ENCODE peak calls at places on chromosomes 11 and 22, in four cellular contexts. One of them, this sample, is unnamed.

GRCh38 chr11:127656266-127656879 is 655.8 kb upstream of the KIRREL3 start:
- DNase-seq in T-helper 1 cell: no peak
- DNase-seq in cardiac muscle cell: no peak
- DNase-seq in memory B cell: no peak
- DNase-seq in this sample: no peak

GRCh38 chr11:27089746-27090145 is 49.1 kb downstream of the BBOX1 start:
- DNase-seq in cardiac muscle cell: no peak
- DNase-seq in T-helper 1 cell: no peak
- DNase-seq in memory B cell: no peak
- DNase-seq in this sample: no peak

GRCh38 chr11:47928426-47928825 is 51.9 kb upstream of the PTPRJ start:
- DNase-seq in T-helper 1 cell: no peak
- DNase-seq in memory B cell: no peak
- DNase-seq in cardiac muscle cell: no peak
- DNase-seq in this sample: no peak

GRCh38 chr11:70468256-70469230 is 70.2 kb downstream of the CTTN start:
- DNase-seq in memory B cell: no peak
- DNase-seq in T-helper 1 cell: no peak
- DNase-seq in cardiac muscle cell: no peak
- DNase-seq in this sample: no peak

GRCh38 chr11:77019976-77020591 is 14.1 kb upstream of the B3GNT6 start:
- DNase-seq in cardiac muscle cell: no peak
- DNase-seq in T-helper 1 cell: no peak
- DNase-seq in memory B cell: no peak
- DNase-seq in this sample: no peak

GRCh38 chr22:50016988-50017700 is 4.6 kb upstream of the IL17REL start:
- DNase-seq in memory B cell: no peak
- DNase-seq in cardiac muscle cell: no peak
- DNase-seq in T-helper 1 cell: peak
- DNase-seq in this sample: no peak

GRCh38 chr11:19739872-19740271 is 27.2 kb downstream of the NAV2 start:
- DNase-seq in T-helper 1 cell: no peak
- DNase-seq in memory B cell: no peak
- DNase-seq in cardiac muscle cell: peak
- DNase-seq in this sample: no peak

GRCh38 chr22:50626856-50627451 is 998 bp downstream of the ARSA start:
- DNase-seq in cardiac muscle cell: no peak
- DNase-seq in memory B cell: no peak
- DNase-seq in T-helper 1 cell: no peak
- DNase-seq in this sample: no peak

GRCh38 chr11:9568854-9569587 is 4.4 kb upstream of the WEE1 start:
- DNase-seq in T-helper 1 cell: no peak
- DNase-seq in cardiac muscle cell: peak
- DNase-seq in memory B cell: peak
- DNase-seq in this sample: no peak

GRCh38 chr11:1226226-1226961 is 3.5 kb downstream of the MUC5B start:
- DNase-seq in cardiac muscle cell: no peak
- DNase-seq in T-helper 1 cell: no peak
- DNase-seq in memory B cell: no peak
- DNase-seq in this sample: no peak

GRCh38 chr11:58640386-58641023 is 18.0 kb downstream of the CNTF start:
- DNase-seq in cardiac muscle cell: no peak
- DNase-seq in T-helper 1 cell: no peak
- DNase-seq in memory B cell: no peak
- DNase-seq in this sample: no peak

GRCh38 chr22:24994070-24994763 is 41.7 kb downstream of the KIAA1671 start:
- DNase-seq in cardiac muscle cell: peak
- DNase-seq in memory B cell: no peak
- DNase-seq in T-helper 1 cell: no peak
- DNase-seq in this sample: no peak

GRCh38 chr22:19825904-19826618 is 28.6 kb downstream of the GNB1L start:
- DNase-seq in cardiac muscle cell: no peak
- DNase-seq in T-helper 1 cell: no peak
- DNase-seq in memory B cell: no peak
- DNase-seq in this sample: no peak

GRCh38 chr11:126403039-126403438 is 47.6 kb downstream of the ST3GAL4 start:
- DNase-seq in T-helper 1 cell: no peak
- DNase-seq in memory B cell: no peak
- DNase-seq in cardiac muscle cell: no peak
- DNase-seq in this sample: no peak

GRCh38 chr11:45332486-45332934 is 46.4 kb upstream of the SYT13 start:
- DNase-seq in cardiac muscle cell: peak
- DNase-seq in memory B cell: peak
- DNase-seq in T-helper 1 cell: no peak
- DNase-seq in this sample: peak

This sample was measured in GM19239.